ENCODE peak calls at places on chromosome 10, in five cellular contexts. K is AG08395, Y is heart left ventricle, C is left ventricle myocardium superior, X is fibroblast of mammary gland. Z is an unnamed sample.
A peak's percentile ranks its signal among the peaks of the same experiment; 100 is the strongest.

GRCh38 chr10:62177111-62177510 is 91.5 kb downstream of the RTKN2 start:
- DNase-seq in K (no peak), Y (no peak), C (no peak), X (no peak), Z (no peak)

GRCh38 chr10:3271385-3272115 is 99.0 kb upstream of the PITRM1 start:
- DNase-seq in K (no peak), Y (no peak), C (peak; percentile 44), X (no peak), Z (no peak)

GRCh38 chr10:35324196-35324595 is 12.1 kb upstream of the CCNY start:
- DNase-seq in K (peak; percentile 58), Y (no peak), C (no peak), X (no peak), Z (no peak)

GRCh38 chr10:121648078-121648477 is 49.8 kb upstream of the FGFR2 start:
- DNase-seq in K (no peak), Y (no peak), C (no peak), X (no peak), Z (no peak)

GRCh38 chr10:32149257-32149955 is 93.2 kb upstream of the KIF5B start:
- DNase-seq in K (peak; percentile 92), Y (no peak), C (peak; percentile 53), X (peak; percentile 97), Z (no peak)

GRCh38 chr10:110436554-110437350 is 61.0 kb upstream of the DUSP5 start:
- DNase-seq in K (no peak), Y (no peak), C (no peak), X (no peak), Z (no peak)

GRCh38 chr10:48550071-48550691 is 54.7 kb downstream of the ARHGAP22 start:
- DNase-seq in K (no peak), Y (no peak), C (no peak), X (no peak), Z (no peak)

GRCh38 chr10:95406651-95407280 is 116.0 kb upstream of the PDLIM1 start:
- DNase-seq in K (no peak), Y (peak; percentile 80), C (peak; percentile 90), X (no peak), Z (no peak)

GRCh38 chr10:123634221-123634620 is 31.9 kb upstream of the GPR26 start:
- DNase-seq in K (no peak), Y (no peak), C (no peak), X (no peak), Z (no peak)

GRCh38 chr10:4434536-4435071 is 391.4 kb upstream of the AKR1E2 start:
- DNase-seq in K (no peak), Y (no peak), C (no peak), X (no peak), Z (no peak)

GRCh38 chr10:23293145-23293724 is 51.4 kb downstream of the C10orf67 start:
- DNase-seq in K (peak; percentile 14), Y (no peak), C (no peak), X (peak; percentile 40), Z (peak; percentile 11)

GRCh38 chr10:34156781-34157425 is 658.2 kb downstream of the PARD3 start:
- DNase-seq in K (peak; percentile 76), Y (no peak), C (no peak), X (peak; percentile 94), Z (peak; percentile 83)

GRCh38 chr10:3897156-3897555 is 112.1 kb upstream of the KLF6 start:
- DNase-seq in K (peak; percentile 54), Y (no peak), C (no peak), X (peak; percentile 65), Z (no peak)

GRCh38 chr10:53771701-53772100 is 999.1 kb upstream of the MBL2 start:
- DNase-seq in K (no peak), Y (no peak), C (no peak), X (no peak), Z (no peak)

GRCh38 chr10:121159670-121160069 is 308.5 kb downstream of the WDR11 start:
- DNase-seq in K (no peak), Y (no peak), C (no peak), X (no peak), Z (no peak)

GRCh38 chr10:86862786-86863185 is 94.6 kb downstream of the MMRN2 start:
- DNase-seq in K (no peak), Y (no peak), C (no peak), X (no peak), Z (no peak)

GRCh38 chr10:20877986-20878979 is 18.8 kb downstream of the NEBL start:
- DNase-seq in K (no peak), Y (no peak), C (no peak), X (peak; percentile 67), Z (no peak)

GRCh38 chr10:32148864-32149256 is 92.6 kb upstream of the KIF5B start:
- DNase-seq in K (no peak), Y (no peak), C (no peak), X (no peak), Z (no peak)

GRCh38 chr10:3701490-3701889 is 83.5 kb downstream of the KLF6 start:
- DNase-seq in K (peak; percentile 18), Y (no peak), C (no peak), X (no peak), Z (no peak)

Z was measured in HFF-Myc.